ENCODE peak calls at places on chromosomes 1 and 21, in four cellular contexts. C, Z, Q and V are unnamed samples.

GRCh38 chr1:108082741-108083562 is 117.2 kb downstream of the SLC25A24 start:
- DNase-seq in Q (no peak), Z (no peak), C (no peak), V (no peak)

GRCh38 chr1:91124989-91125417 is 103.2 kb upstream of the ZNF644 start:
- DNase-seq in Z (no peak), C (no peak), Q (no peak), V (peak; percentile 53)

GRCh38 chr1:47435506-47436303 is 2.1 kb upstream of the FOXD2 start:
- DNase-seq in C (no peak), Z (no peak), Q (no peak), V (no peak)

GRCh38 chr1:181135462-181135781 is 46.9 kb downstream of the IER5 start:
- DNase-seq in Z (no peak), C (no peak), Q (no peak), V (peak; percentile 50)

GRCh38 chr1:31742462-31743212 is 21.5 kb downstream of the ADGRB2 start:
- DNase-seq in Q (no peak), C (peak; percentile 75), Z (no peak), V (no peak)

GRCh38 chr21:34824314-34824713 is 155.5 kb downstream of the CLIC6 start:
- DNase-seq in Q (no peak), C (no peak), Z (no peak), V (no peak)

GRCh38 chr1:234975122-234975940 is 153.3 kb downstream of the TOMM20 start:
- DNase-seq in Z (no peak), C (no peak), Q (peak; percentile 95), V (peak; percentile 100)

GRCh38 chr1:155175927-155176371 is 2.3 kb downstream of the TRIM46 start:
- DNase-seq in Q (no peak), C (no peak), Z (no peak), V (no peak)

GRCh38 chr1:206023682-206024081 is at the start of gene CTSE:
- DNase-seq in Z (no peak), C (no peak), Q (no peak), V (no peak)

GRCh38 chr21:16088121-16088520 is 358.3 kb downstream of the USP25 start:
- DNase-seq in C (no peak), Z (no peak), Q (no peak), V (no peak)

GRCh38 chr1:158124034-158124433 is 56.7 kb upstream of the CD1D start:
- DNase-seq in Z (no peak), C (no peak), Q (peak; percentile 9), V (no peak)

GRCh38 chr1:204031098-204031710 is 41.7 kb upstream of the SOX13 start:
- DNase-seq in Q (no peak), C (no peak), Z (no peak), V (no peak)

GRCh38 chr1:215083408-215083961 is 948 bp downstream of the KCNK2 start:
- DNase-seq in Z (peak; percentile 36), Q (peak; percentile 63), C (peak; percentile 67), V (peak; percentile 39)

GRCh38 chr1:248243204-248243603 is 12.0 kb downstream of the OR2M4 start:
- DNase-seq in Z (no peak), Q (peak; percentile 3), C (peak; percentile 42), V (no peak)

GRCh38 chr1:248239478-248239877 is 8.3 kb downstream of the OR2M4 start:
- DNase-seq in Z (no peak), C (no peak), Q (no peak), V (no peak)
- H3K4me3 ChIP-seq in Z (no peak overlapping the region), C (no peak overlapping the region), Q (no peak overlapping the region), V (no peak overlapping the region)

GRCh38 chr1:156246241-156246761 is 1.6 kb downstream of the PAQR6 start:
- DNase-seq in C (no peak), Q (no peak), Z (no peak), V (no peak)

GRCh38 chr1:156248323-156248683 is 447 bp upstream of the PAQR6 start:
- DNase-seq in Q (no peak), Z (no peak), C (no peak), V (no peak)

GRCh38 chr1:156245451-156246232 is 2.2 kb downstream of the PAQR6 start:
- DNase-seq in Z (no peak), Q (no peak), C (peak; percentile 54), V (no peak)

GRCh38 chr1:156247460-156248322 is at the start of gene PAQR6:
- DNase-seq in C (peak; percentile 64), Q (no peak), Z (peak; percentile 26), V (no peak)

DNA sequence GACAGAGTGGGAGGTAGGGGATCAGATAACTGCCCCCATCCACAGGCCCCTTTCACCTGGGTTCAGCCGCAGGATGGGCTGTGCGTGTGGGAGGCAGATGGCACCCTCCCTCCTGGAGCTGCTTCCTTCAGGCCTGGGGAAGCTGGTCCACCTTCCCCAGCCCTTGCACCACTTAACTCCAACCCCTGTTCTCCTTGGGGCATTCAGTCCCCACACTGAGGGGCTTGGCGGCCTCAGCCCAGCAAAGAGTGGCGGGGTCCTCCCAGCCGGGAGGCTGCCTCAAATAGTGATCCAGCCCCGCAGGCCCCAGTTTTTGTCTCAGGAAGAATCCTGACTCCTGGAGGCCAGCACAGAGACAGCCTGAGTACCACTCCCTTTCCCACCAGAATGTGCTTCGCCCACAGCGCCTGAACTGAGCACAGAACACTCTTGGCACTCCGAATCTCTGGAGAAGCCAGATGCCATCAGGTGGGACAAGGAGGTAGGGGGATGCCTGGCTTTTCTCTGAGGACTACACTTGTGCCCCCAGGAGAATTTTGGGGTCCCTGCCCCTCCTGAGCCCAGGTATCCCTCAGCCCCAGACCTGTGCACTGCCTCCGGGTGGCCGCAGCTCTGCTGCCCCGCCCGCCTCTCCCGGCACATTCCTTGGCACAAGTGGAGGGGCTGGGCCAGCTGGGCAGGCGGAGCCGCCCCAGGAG is 945 bp downstream of the PAQR6 start:
- DNase-seq in C (peak; percentile 63), Q (no peak), Z (no peak), V (no peak)
- H3K14ac ChIP-seq in C (no peak overlapping the region), Q (no peak overlapping the region), Z (peak overlapping the region; percentile 32), V (no peak overlapping the region)

DNA sequence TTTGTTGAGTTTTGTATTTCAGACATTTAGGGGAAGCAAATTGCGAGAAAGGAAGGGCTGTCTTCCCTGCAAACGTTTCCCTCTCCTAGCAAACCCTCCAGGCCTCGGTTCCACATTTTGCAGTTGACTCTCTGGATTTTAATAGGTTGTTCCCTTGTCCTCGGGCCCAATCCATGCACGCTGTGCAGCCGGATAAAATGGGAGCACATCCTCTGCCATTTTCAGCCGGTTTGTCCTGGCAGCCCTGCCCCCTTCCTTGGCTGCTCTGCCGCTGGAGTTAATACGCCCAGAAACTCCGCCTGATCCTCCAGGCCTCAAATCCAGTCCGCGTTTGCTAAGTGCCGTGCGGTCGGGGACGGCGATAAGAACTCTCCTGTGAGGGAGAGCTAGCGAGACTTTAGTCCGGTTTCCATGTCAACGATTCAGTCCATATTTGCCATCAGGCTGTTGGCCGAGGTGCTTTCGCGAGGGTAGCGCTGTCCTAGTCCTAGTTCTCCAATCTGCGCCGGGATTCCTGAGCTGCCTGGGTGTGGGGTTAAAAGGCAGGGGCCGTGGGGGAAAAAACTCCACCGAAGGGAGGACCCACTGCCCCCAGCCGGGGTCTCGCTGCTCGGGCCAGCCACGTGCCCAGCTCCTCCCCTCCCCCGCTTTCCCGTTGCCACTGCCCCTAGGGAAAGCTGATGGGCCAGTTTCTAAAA is 2.9 kb upstream of the ARID1A start:
- DNase-seq in Z (peak; percentile 98), C (peak; percentile 93), Q (peak; percentile 99), V (peak; percentile 99)
- H2AFZ ChIP-seq in Z (peak overlapping the region; percentile 74), C (no peak overlapping the region), Q (peak overlapping the region; percentile 86), V (no peak overlapping the region)

DNA sequence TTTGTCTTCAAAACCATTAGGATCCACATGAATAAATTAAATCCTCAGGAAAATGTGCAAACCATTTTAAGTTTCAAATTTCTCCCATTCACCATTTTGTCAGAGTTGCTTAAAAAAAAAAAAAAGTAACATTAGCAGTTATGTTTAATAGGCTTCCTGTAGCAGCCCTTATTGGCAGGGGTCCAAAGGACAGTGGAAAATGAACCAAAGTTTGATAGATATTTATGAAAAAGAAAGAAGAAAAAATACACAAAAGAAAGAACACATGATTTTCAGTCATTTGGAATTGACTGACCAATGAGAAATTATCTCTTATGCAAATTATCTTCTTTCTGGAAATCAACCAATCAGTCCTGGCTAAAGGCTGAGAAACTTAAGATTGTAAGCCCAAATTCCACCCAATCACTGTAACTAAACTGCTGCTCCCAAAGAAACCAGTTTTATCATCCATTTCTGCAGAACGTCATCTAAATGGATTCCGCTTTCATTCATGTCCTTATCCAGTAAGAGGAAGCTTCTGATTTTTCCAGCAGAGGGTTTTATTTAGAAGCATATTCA is 282.4 kb downstream of the TM2D1 start:
- DNase-seq in Q (no peak), Z (no peak), C (no peak), V (no peak)
- H3K4me3 ChIP-seq in Q (no peak overlapping the region), Z (no peak overlapping the region), C (no peak overlapping the region), V (no peak overlapping the region)

DNA sequence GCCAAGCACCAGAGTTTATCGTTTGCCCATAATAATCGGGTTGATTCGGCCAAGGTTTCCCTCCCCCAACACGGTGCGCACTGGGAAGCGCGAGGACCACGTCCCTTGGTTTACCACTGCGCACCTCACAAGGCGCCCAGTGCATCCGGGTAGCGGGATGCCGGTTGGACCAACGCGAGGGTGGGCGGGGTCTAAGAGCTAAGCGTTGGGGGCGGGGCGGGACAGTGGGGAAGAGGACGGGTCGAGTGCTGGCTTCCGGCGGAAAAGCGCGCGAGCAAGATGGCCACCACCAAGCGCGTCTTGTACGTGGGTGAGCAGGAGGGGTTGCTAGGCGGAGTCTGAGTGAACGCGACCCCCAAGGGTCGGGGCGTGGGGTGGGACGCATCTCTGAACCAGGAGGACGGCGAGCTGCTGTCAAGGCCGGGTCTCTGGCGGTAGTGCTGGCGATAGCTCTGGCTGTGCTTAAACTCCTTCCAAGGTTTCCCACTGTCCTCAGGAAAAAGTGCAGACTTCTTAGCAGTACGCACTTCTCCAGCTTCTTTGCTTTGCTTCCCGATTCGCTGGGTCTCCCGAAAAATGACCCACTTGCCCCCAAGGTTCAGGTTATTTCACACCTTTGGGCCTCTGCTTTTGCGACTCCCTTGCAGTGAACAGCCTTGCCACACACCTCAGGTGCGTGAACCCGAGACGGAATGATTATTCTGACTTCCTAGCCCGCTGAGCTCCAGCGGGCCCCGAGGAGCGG is at the start of gene PPIE:
- DNase-seq in Z (peak; percentile 65), Q (peak; percentile 83), C (peak; percentile 91), V (peak; percentile 86)
- H3K14ac ChIP-seq in Z (no peak within 1 kb of the TSS), Q (peak within 1 kb of the TSS; percentile 97), C (no peak within 1 kb of the TSS), V (peak within 1 kb of the TSS; percentile 89)

DNA sequence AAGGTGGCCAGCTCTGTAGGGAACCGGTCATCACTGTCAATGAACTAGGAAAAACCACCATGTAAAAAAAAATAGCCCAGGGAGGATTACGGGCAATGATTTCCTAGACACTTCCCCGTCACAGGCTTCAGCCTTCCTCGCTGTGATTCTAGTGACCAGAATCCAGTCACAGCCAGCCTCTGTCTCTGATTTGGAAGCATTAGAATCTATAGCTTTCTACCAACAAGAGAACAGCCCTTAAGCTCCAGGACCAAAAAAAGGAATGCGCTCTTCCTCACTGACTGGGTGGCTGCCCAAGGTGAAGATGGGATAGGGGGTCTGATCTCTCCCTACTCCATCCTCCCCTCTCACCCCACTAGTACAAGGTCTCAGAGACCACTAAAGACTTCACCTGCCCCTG is 67.2 kb downstream of the TEX35 start:
- DNase-seq in C (no peak), Q (no peak), Z (no peak), V (no peak)
- H2AFZ ChIP-seq in C (no peak overlapping the region), Q (no peak overlapping the region), Z (no peak overlapping the region), V (no peak overlapping the region)

GRCh38 chr1:35788139-35788538 is 18.4 kb upstream of the CLSPN start:
- DNase-seq in Z (no peak), C (peak; percentile 4), Q (no peak), V (no peak)

GRCh38 chr1:35783055-35783583 is 13.3 kb upstream of the CLSPN start:
- DNase-seq in C (no peak), Z (no peak), Q (no peak), V (no peak)
- H3K4me3 ChIP-seq in C (no peak overlapping the region), Z (no peak overlapping the region), Q (no peak overlapping the region), V (no peak overlapping the region)